ENCODE peak calls at places on chromosomes 6 and 20, in five cellular contexts. Y is ovary, O is dorsolateral prefrontal cortex, K is cardiac muscle cell, L is body of pancreas. E is an unnamed sample.

GRCh38 chr6:134665029-134665723 is 284.7 kb downstream of the ALDH8A1 start:
- DNase-seq in K (no peak), O (no peak), L (no peak), Y (no peak), E (no peak)

GRCh38 chr6:108942556-108943492 is 94.6 kb downstream of the ARMC2 start:
- DNase-seq in Y (no peak), K (no peak), L (no peak), O (no peak), E (no peak)

GRCh38 chr6:5632348-5632935 is 371.1 kb downstream of the FARS2 start:
- DNase-seq in O (no peak), K (no peak), L (no peak), Y (no peak), E (no peak)

GRCh38 chr6:142162780-142163179 is 15.7 kb downstream of the VTA1 start:
- DNase-seq in K (no peak), L (no peak), Y (no peak), O (no peak), E (no peak)

GRCh38 chr6:28988536-28989415 is 16.3 kb downstream of the ZNF311 start:
- DNase-seq in Y (no peak), O (no peak), K (peak), L (peak), E (peak)

GRCh38 chr20:59004763-59005522 is 2.1 kb downstream of the CTSZ start:
- DNase-seq in Y (no peak), K (no peak), O (peak), L (peak), E (peak)

GRCh38 chr6:43465978-43466377 is 10.6 kb upstream of the DLK2 start:
- DNase-seq in Y (no peak), O (no peak), K (no peak), L (no peak), E (no peak)

GRCh38 chr6:47366335-47366879 is 56.7 kb upstream of the TNFRSF21 start:
- DNase-seq in K (no peak), O (no peak), Y (no peak), L (no peak), E (no peak)

GRCh38 chr6:99333068-99333467 is 16.4 kb downstream of the FAXC start:
- DNase-seq in K (no peak), Y (no peak), O (no peak), L (no peak), E (no peak)

GRCh38 chr6:133092771-133093170 is 148.4 kb upstream of the EYA4 start:
- DNase-seq in Y (no peak), L (no peak), O (no peak), K (no peak), E (no peak)

GRCh38 chr6:37155394-37156312 is 14.3 kb upstream of the PIM1 start:
- DNase-seq in K (no peak), Y (no peak), L (no peak), O (no peak), E (no peak)

GRCh38 chr6:14286634-14287428 is 169.3 kb downstream of the CD83 start:
- DNase-seq in K (no peak), L (no peak), Y (no peak), O (no peak), E (no peak)

GRCh38 chr20:56809668-56810067 is 180.6 kb downstream of the TFAP2C start:
- DNase-seq in O (no peak), K (no peak), L (no peak), Y (no peak), E (no peak)

GRCh38 chr6:84027340-84028183 is 6.0 kb upstream of the MRAP2 start:
- DNase-seq in K (peak), Y (no peak), L (peak), O (no peak), E (no peak)

GRCh38 chr20:23019403-23019802 is 15.7 kb upstream of the SSTR4 start:
- DNase-seq in Y (no peak), O (peak), L (no peak), K (no peak), E (no peak)

GRCh38 chr6:36957773-36958271 is 3.3 kb downstream of the PI16 start:
- DNase-seq in Y (no peak), K (no peak), L (peak), O (no peak), E (no peak)

GRCh38 chr6:115271001-115271400 is 789.7 kb downstream of the FRK start:
- DNase-seq in Y (no peak), K (no peak), O (no peak), L (peak), E (no peak)

GRCh38 chr20:32621071-32621913 is 36.2 kb upstream of the NOL4L start:
- DNase-seq in Y (no peak), L (no peak), O (no peak), K (no peak), E (no peak)

GRCh38 chr20:53399592-53400335 is 193.9 kb downstream of the ZNF217 start:
- DNase-seq in K (no peak), Y (no peak), L (peak), O (no peak), E (no peak)

GRCh38 chr6:111880181-111880944 is 7.1 kb upstream of the FYN start:
- DNase-seq in L (no peak), Y (no peak), O (no peak), K (peak), E (no peak)

GRCh38 chr6:81655696-81656095 is 96.8 kb downstream of the TENT5A start:
- DNase-seq in K (no peak), Y (no peak), O (no peak), L (no peak), E (no peak)

GRCh38 chr6:118717106-118717505 is 65.7 kb upstream of the CEP85L start:
- DNase-seq in Y (no peak), K (no peak), O (no peak), L (no peak), E (no peak)

GRCh38 chr6:27668442-27669275 is 195.8 kb upstream of the ZNF184 start:
- DNase-seq in L (peak), O (no peak), K (peak), Y (peak), E (peak)

GRCh38 chr20:56483970-56484369 is 15.5 kb downstream of the RTF2 start:
- DNase-seq in K (no peak), L (peak), O (no peak), Y (no peak), E (peak)

DNA sequence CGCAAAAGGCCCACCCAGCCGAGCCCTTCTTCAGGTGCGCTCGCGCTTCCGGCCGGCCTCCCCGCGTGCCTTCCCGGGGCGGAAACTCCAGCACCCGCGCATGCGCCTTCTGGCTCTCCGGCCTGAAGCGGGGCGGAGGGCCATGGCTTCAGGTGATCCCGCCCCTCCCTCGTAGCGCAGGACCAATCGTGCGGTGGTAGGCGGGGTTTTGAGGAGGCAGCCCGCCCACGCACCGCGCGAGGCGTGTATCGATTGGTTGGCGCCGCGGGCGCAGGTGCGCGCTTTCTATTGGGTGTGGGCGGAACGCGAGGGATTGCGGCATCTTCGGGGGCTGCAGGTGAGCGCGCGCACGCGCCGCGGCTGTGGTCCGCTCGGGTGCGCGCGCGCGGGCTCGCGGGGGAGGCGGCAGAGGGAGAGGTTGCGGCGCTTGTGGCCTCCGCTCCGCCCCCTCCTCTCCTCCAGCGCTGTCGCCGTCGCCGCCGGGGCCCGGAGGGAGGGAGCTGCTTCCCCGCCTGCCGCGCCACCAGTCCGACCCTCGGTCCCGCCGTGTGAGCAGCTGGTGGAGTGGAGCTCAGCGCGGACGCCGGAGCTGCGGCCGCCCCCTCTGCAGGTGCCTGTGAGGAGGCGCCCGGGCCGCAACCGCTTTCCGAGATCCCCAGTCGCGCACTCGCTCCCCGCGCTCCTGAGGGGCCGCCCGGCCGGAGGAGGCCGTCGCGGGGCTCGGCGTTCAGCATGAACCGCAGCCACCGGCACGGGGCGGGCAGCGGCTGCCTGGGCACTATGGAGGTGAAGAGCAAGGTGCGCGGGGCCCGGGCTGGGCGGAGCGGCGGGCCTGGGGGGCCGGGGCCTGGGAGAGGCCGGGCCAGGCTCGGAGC is at the start of gene PARD6B:
- DNase-seq in L (peak), O (peak), Y (peak), K (peak), E (peak)
- TF ChIP-seq CTCF in L (peak), O (peak), Y (no peak), K (no peak), E (no peak)

DNA sequence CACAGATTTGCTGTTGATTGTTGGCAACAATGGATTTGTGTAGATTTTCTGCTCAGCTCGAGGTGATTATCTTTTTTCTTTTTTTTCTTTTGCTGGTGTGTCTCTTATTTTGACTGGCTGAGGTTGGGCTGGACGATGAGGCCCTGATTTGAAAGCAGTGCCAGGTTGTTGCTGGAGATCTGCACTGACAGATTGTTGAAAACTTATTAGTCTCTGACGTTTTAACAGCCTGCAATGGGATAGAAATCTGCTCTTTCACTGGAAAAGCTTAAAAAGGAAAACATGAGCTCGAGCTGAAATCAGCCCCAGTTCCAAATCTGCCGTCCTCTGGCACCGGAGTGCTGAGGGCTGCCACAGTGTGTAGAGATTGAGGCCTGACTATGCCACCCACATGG is 87.7 kb downstream of the PDE7B start:
- DNase-seq in K (no peak), Y (peak), L (no peak), O (no peak), E (no peak)
- H3K27ac ChIP-seq in K (no peak), Y (peak), L (no peak), O (peak), E (no peak)

GRCh38 chr6:52904562-52905279 is 4.8 kb downstream of the GSTA3 start:
- DNase-seq in Y (no peak), L (no peak), K (peak), O (no peak), E (no peak)
- TF ChIP-seq CTCF in Y (no peak), L (no peak), K (peak), O (no peak), E (no peak)

GRCh38 chr6:125868996-125869395 is 78.2 kb downstream of the NCOA7 start:
- DNase-seq in Y (no peak), O (peak), K (peak), L (peak), E (no peak)
- H3K27ac ChIP-seq in Y (no peak), O (peak), K (no peak), L (no peak), E (no peak)

DNA sequence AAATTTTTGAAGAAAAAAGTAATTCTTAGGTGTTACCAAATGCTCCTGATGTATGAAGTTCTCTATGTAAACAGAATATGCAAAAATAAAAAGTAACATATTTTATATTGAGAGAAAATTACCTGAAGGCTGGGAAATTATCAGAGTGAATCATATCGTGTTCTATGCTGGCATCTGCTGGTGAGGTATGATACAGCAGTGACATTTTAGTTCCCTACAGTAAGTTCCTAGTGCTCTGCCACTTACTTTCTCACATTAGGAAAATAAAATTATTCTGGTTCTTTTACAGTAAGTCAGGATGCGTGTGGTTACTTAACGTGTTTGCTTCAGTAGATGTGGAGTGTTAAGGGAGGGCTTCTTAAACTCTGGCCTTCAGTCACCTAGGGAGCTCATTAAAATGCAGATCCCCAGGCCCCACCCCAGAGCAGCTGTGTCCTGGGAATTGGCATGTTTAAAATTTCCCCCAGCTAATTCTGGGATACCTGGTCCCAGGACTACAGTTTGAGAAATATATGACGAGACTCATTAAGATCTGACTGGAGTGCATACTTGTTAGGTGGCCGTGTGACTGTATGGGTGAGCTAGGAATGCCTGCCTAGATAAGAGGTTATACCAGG is 3.2 kb downstream of the ACTR5 start:
- DNase-seq in Y (no peak), L (peak), K (peak), O (no peak), E (no peak)
- TF ChIP-seq CTCF in Y (no peak), L (peak), K (peak), O (peak), E (peak)

DNA sequence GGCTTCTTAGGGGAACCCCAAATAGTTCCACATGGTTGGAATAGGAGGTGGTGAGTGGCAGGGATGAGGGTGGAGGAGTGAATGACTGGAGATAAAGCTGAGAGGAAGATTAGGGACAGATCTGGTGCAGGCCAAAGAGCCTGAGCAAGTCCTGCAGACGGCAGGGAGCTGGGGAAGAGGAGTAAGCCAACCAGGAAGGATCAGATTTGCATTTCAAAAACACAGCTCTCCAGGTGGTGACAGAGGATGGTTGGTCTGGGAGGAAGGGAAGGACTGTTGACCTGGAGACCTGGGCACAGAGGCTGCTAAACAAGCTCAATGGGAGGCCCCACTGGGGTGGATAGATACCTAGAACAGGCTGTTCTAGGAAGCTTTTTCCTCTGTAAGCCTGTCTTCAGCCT is 56.8 kb upstream of the EPB41L1 start:
- DNase-seq in O (no peak), K (no peak), L (no peak), Y (no peak), E (no peak)
- H3K27ac ChIP-seq in O (peak), K (peak), L (peak), Y (no peak), E (no peak)

GRCh38 chr6:73903155-73903554 is 207.2 kb downstream of the CD109 start:
- DNase-seq in O (no peak), K (no peak), L (no peak), Y (no peak), E (no peak)

GRCh38 chr6:73893696-73894095 is 197.7 kb downstream of the CD109 start:
- DNase-seq in K (no peak), O (no peak), Y (no peak), L (no peak), E (no peak)

GRCh38 chr6:73901986-73902385 is 206.0 kb downstream of the CD109 start:
- DNase-seq in L (no peak), O (no peak), K (no peak), Y (no peak), E (no peak)

GRCh38 chr6:73901311-73901710 is 205.3 kb downstream of the CD109 start:
- DNase-seq in K (no peak), O (no peak), L (no peak), Y (no peak), E (no peak)

DNA sequence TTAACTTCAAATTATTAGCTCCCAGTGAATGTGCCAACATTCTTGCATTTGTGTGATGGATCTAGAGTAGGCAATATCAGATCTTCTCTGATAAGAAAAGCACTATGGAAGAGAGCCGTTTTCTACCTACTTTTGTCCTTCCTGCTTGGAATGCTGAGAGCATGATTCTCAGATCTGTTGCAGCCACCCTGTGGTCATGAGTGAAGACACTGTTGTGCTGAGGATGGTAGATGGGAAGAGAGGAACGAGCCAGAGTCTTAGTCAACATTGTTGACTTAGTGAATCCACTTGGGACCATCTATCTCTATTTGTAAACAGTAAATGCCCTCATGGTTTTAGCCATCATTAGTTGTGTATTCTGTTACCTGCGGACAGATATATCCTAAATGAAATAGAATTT is 202.6 kb downstream of the CD109 start:
- DNase-seq in K (peak), O (no peak), Y (no peak), L (no peak), E (no peak)
- TF ChIP-seq CTCF in K (no peak), O (no peak), Y (no peak), L (no peak), E (no peak)

DNA sequence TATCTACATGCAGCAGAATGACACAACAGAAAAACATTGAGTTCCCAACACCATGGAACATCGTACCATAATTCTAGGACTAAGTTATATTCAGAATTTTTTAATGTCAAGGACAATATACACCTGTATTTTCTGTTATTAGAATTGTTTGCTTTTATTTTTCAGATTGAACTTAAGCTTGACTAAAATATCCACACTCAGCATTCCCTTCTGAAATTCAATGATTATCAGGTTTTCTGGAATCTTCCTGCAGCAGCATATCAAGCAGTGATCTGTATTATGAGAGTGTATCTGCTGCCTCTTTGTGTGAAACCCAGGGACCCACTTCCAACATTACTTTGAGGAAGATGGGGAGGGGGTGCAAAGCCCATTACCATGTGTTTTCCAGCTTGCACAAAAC is 578.6 kb upstream of the JAG1 start:
- DNase-seq in O (no peak), K (no peak), L (no peak), Y (no peak), E (no peak)
- H3K27ac ChIP-seq in O (no peak), K (no peak), L (no peak), Y (no peak), E (no peak)

DNA sequence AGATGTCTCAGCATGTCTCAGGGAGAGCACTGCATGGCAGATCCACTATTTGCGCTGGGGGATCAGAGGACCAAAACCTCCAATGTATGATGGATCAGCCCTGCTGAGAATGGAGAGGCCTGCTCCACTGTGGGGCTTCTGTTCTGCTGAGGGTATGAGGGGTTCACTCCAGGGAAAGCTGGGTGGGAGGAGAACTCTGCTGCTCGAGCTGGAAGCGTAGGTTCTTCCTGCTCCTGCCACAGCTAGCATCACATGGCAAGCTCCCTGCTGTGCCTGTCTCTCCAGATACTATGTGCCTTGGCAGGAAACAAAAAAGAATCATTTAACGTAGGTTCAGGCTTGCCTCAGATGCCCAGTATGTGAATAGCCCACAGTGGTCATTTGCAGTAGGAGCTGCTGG is 105.8 kb downstream of the EPM2A start:
- DNase-seq in Y (no peak), K (no peak), L (no peak), O (peak), E (no peak)
- TF ChIP-seq CTCF in Y (no peak), K (no peak), L (no peak), O (no peak), E (no peak)